ENCODE peak calls at places on chromosome 19, in seven cellular contexts. A is suprapubic skin; B is CD4-positive, alpha-beta memory T cell; E is stimulated activated CD8-positive, alpha-beta memory T cell treated with anti-CD3 and anti-CD28 coated beads, Interleukin-4, amount 100 ng/mL, for 1 hour; U is stimulated activated CD4-positive, alpha-beta T cell treated with anti-CD3 and anti-CD28 coated beads, Interleukin-4, amount 100 ng/mL, for 1 hour; N is left cardiac atrium; O is NCI-H1436 treated with DMSO at 0.1 percent for 48 hours. H is an unnamed sample.

GRCh38 chr19:32220951-32221350 is 124.5 kb upstream of the ZNF507 start:
- DNase-seq in U (no peak), A (no peak), N (no peak), E (no peak), B (no peak), O (no peak), H (no peak)

GRCh38 chr19:610801-611505 is 21.3 kb downstream of the HCN2 start:
- DNase-seq in O (peak), A (no peak), N (peak), U (peak), B (peak), E (no peak), H (peak)

GRCh38 chr19:33348301-33349010 is 25.1 kb upstream of the CEBPG start:
- DNase-seq in E (no peak), O (no peak), B (no peak), A (no peak), N (no peak), U (no peak), H (no peak)

GRCh38 chr19:49793561-49793840 is 19.6 kb downstream of the FUZ start:
- DNase-seq in U (no peak), B (no peak), O (no peak), E (no peak), N (no peak), A (no peak), H (no peak)

GRCh38 chr19:28846094-28846812 is 366.7 kb downstream of the UQCRFS1 start:
- DNase-seq in N (no peak), B (no peak), U (no peak), A (no peak), O (no peak), E (no peak), H (no peak)

GRCh38 chr19:28469544-28469943 is 743.4 kb downstream of the UQCRFS1 start:
- DNase-seq in O (no peak), E (no peak), A (no peak), U (no peak), N (no peak), B (no peak), H (no peak)

GRCh38 chr19:46218160-46218559 is 11.4 kb upstream of the IGFL1 start:
- DNase-seq in O (no peak), N (peak), U (peak), E (no peak), A (no peak), B (no peak), H (no peak)

GRCh38 chr19:3178377-3178972 is at the start of gene S1PR4:
- DNase-seq in O (no peak), N (no peak), A (peak), E (peak), U (peak), B (peak), H (no peak)

GRCh38 chr19:44925114-44925891 is 10.9 kb downstream of the APOC1 start:
- DNase-seq in O (no peak), A (peak), E (no peak), B (no peak), N (peak), U (no peak), H (no peak)

GRCh38 chr19:40231544-40232424 is 5.3 kb upstream of the CCNP start:
- DNase-seq in B (no peak), A (no peak), E (no peak), O (no peak), U (no peak), N (peak), H (no peak)

GRCh38 chr19:39599116-39599515 is 3.2 kb upstream of the LGALS13 start:
- DNase-seq in E (no peak), B (no peak), N (no peak), U (peak), O (no peak), A (no peak), H (no peak)

GRCh38 chr19:16804176-16804575 is 25.0 kb upstream of the SIN3B start:
- DNase-seq in E (no peak), A (no peak), B (no peak), U (no peak), N (no peak), O (no peak), H (no peak)

GRCh38 chr19:19238126-19238894 is 26.6 kb downstream of the NCAN start:
- DNase-seq in O (no peak), U (no peak), A (no peak), B (no peak), N (no peak), E (no peak), H (no peak)

GRCh38 chr19:47226426-47227346 is 4.3 kb downstream of the BBC3 start:
- DNase-seq in U (peak), A (peak), B (peak), N (peak), O (no peak), E (no peak), H (no peak)

GRCh38 chr19:3464797-3465235 is 15.5 kb downstream of the SMIM24 start:
- DNase-seq in N (no peak), U (no peak), E (no peak), O (no peak), A (no peak), B (no peak), H (no peak)

GRCh38 chr19:35000647-35001501 is 751 bp downstream of the GRAMD1A start:
- DNase-seq in O (no peak), E (no peak), A (no peak), N (no peak), U (peak), B (peak), H (no peak)

GRCh38 chr19:48400018-48400742 is 6.7 kb downstream of the GRIN2D start:
- DNase-seq in A (no peak), B (no peak), E (no peak), O (no peak), N (peak), U (no peak), H (no peak)

GRCh38 chr19:12665281-12665573 is 1.3 kb downstream of the MAN2B1 start:
- DNase-seq in A (no peak), B (peak), O (no peak), U (peak), E (peak), N (peak), H (no peak)

GRCh38 chr19:17292301-17293074 is 10.7 kb downstream of the ABHD8 start:
- DNase-seq in U (peak), E (peak), O (no peak), N (peak), B (peak), A (no peak), H (peak)

GRCh38 chr19:42357290-42357689 is 31.9 kb downstream of the MEGF8 start:
- DNase-seq in A (no peak), U (no peak), N (no peak), E (no peak), O (no peak), B (no peak), H (no peak)

GRCh38 chr19:3882041-3882384 is 1.5 kb downstream of the ATCAY start:
- DNase-seq in U (no peak), N (no peak), O (no peak), E (no peak), A (no peak), B (no peak), H (no peak)

GRCh38 chr19:49570138-49570856 is 10.1 kb downstream of the NOSIP start:
- DNase-seq in B (peak), O (no peak), E (no peak), A (no peak), N (no peak), U (peak), H (peak)

GRCh38 chr19:48506138-48506733 is 5.4 kb downstream of the LMTK3 start:
- DNase-seq in U (no peak), N (no peak), O (no peak), E (no peak), B (no peak), A (no peak), H (no peak)

GRCh38 chr19:13887529-13887928 is 10.6 kb downstream of the NANOS3 start:
- DNase-seq in O (no peak), N (no peak), A (no peak), U (no peak), E (no peak), B (no peak), H (no peak)

GRCh38 chr19:18975864-18976263 is 34.8 kb upstream of the HOMER3 start:
- DNase-seq in A (no peak), O (no peak), B (no peak), E (no peak), U (no peak), N (no peak), H (no peak)

GRCh38 chr19:19381007-19381926 is 24.2 kb upstream of the GATAD2A start:
- DNase-seq in B (no peak), E (no peak), U (no peak), A (no peak), O (peak), N (no peak), H (no peak)

GRCh38 chr19:1155352-1156304 is 18.4 kb downstream of the SBNO2 start:
- DNase-seq in E (no peak), U (no peak), O (no peak), A (no peak), B (no peak), N (no peak), H (no peak)

GRCh38 chr19:28701491-28701890 is 511.5 kb downstream of the UQCRFS1 start:
- DNase-seq in A (no peak), N (no peak), O (no peak), B (no peak), E (no peak), U (no peak), H (no peak)

GRCh38 chr19:1473056-1473400 is 6.0 kb downstream of the C19orf25 start:
- DNase-seq in N (no peak), A (no peak), E (no peak), B (no peak), U (no peak), O (no peak), H (no peak)

GRCh38 chr19:51546650-51547396 is 15.4 kb upstream of the SIGLEC6 start:
- DNase-seq in A (no peak), O (no peak), E (no peak), B (no peak), U (no peak), N (no peak), H (no peak)

GRCh38 chr19:11798391-11799296 is at the start of gene ZNF491:
- DNase-seq in E (peak), N (peak), A (peak), B (peak), U (peak), O (peak), H (peak)

GRCh38 chr19:55643733-55644116 is 276 bp downstream of the ZNF581 start:
- DNase-seq in A (no peak), U (no peak), E (no peak), N (no peak), O (no peak), B (no peak), H (no peak)

GRCh38 chr19:1441677-1442438 is 3.7 kb downstream of the RPS15 start:
- DNase-seq in N (no peak), A (no peak), E (no peak), O (no peak), U (no peak), B (no peak), H (no peak)

GRCh38 chr19:51749979-51750378 is 1.7 kb downstream of the FPR1 start:
- DNase-seq in E (no peak), N (no peak), O (no peak), A (no peak), B (no peak), U (no peak), H (no peak)

GRCh38 chr19:48600679-48601382 is 5.7 kb upstream of the SPACA4 start:
- DNase-seq in N (no peak), B (no peak), U (no peak), O (no peak), E (no peak), A (no peak), H (no peak)

GRCh38 chr19:50362656-50363424 is 2.6 kb downstream of the NAPSA start:
- DNase-seq in N (no peak), B (no peak), O (no peak), U (no peak), E (no peak), A (no peak), H (no peak)

GRCh38 chr19:29098863-29099481 is 114.0 kb downstream of the UQCRFS1 start:
- DNase-seq in O (no peak), U (no peak), A (peak), N (peak), E (no peak), B (no peak), H (no peak)

GRCh38 chr19:41225238-41226052 is 6.4 kb downstream of the AXL start:
- DNase-seq in E (no peak), A (no peak), U (peak), B (peak), O (no peak), N (peak), H (no peak)

GRCh38 chr19:2609389-2610116 is 92.9 kb downstream of the GNG7 start:
- DNase-seq in A (no peak), B (no peak), E (no peak), O (no peak), N (peak), U (no peak), H (no peak)

H was measured in D721Med.